ENCODE peak calls at places on chromosomes 5 and 9, in nine cellular contexts. K is GM23248, V is GM12865, E is neural progenitor cell, R is AG04449, C is kidney, O is lower lobe of right lung, P is IMR-90, F is heart left ventricle. W is an unnamed sample.

GRCh38 chr5:100430268-100430900 is 104.8 kb upstream of the FAM174A start:
- DNase-seq in C (no peak), R (no peak), E (peak; percentile 58), F (peak; percentile 25), O (peak; percentile 43), V (peak; percentile 58), P (peak; percentile 30), K (peak; percentile 67), W (peak; percentile 59)

GRCh38 chr5:179906795-179907569 is 715 bp downstream of the TBC1D9B start:
- DNase-seq in O (peak; percentile 60), K (peak; percentile 60), P (peak; percentile 7), E (peak; percentile 69), C (peak; percentile 82), F (no peak), R (no peak), V (peak; percentile 35), W (peak; percentile 23)

GRCh38 chr9:79196606-79197005 is 375.2 kb upstream of the TLE4 start:
- DNase-seq in V (no peak), R (no peak), C (no peak), P (peak; percentile 69), O (no peak), E (no peak), K (peak; percentile 67), F (no peak), W (peak; percentile 32)

GRCh38 chr5:55538621-55539020 is 3.9 kb upstream of the PLPP1 start:
- DNase-seq in R (no peak), E (no peak), K (peak; percentile 19), F (no peak), P (no peak), O (no peak), V (peak; percentile 59), C (no peak), W (no peak)

GRCh38 chr5:66958126-66958983 is 238.2 kb downstream of the CD180 start:
- DNase-seq in K (peak; percentile 81), P (peak; percentile 80), E (no peak), O (no peak), V (no peak), C (no peak), F (no peak), R (no peak), W (peak; percentile 81)

GRCh38 chr9:2800385-2801179 is 43.3 kb downstream of the PUM3 start:
- DNase-seq in F (no peak), R (no peak), K (peak; percentile 29), C (no peak), O (no peak), E (peak; percentile 57), P (peak; percentile 36), V (no peak), W (peak; percentile 56)

GRCh38 chr9:126989847-126990821 is 75.6 kb downstream of the RALGPS1 start:
- DNase-seq in C (peak; percentile 82), E (peak; percentile 13), R (no peak), V (no peak), F (peak; percentile 79), P (no peak), O (no peak), K (no peak), W (peak; percentile 64)

GRCh38 chr9:91089405-91090131 is 272.1 kb downstream of the AUH start:
- DNase-seq in O (no peak), K (peak; percentile 67), P (peak; percentile 73), V (peak; percentile 33), R (no peak), F (peak; percentile 40), E (peak; percentile 28), C (no peak), W (peak; percentile 80)

GRCh38 chr9:134785325-134786108 is 95.1 kb upstream of the FCN2 start:
- DNase-seq in R (no peak), P (no peak), E (no peak), O (no peak), F (peak; percentile 49), V (no peak), C (no peak), K (peak; percentile 35), W (peak; percentile 54)

GRCh38 chr5:142697846-142698245 is 12.0 kb upstream of the FGF1 start:
- DNase-seq in E (no peak), R (no peak), O (no peak), V (no peak), K (peak; percentile 55), P (peak; percentile 51), C (no peak), F (peak; percentile 82), W (peak; percentile 80)

GRCh38 chr9:69090140-69090750 is 54.7 kb downstream of the FXN start:
- DNase-seq in F (no peak), E (peak; percentile 14), K (no peak), P (no peak), O (no peak), V (no peak), R (no peak), C (no peak), W (no peak)

GRCh38 chr9:107683566-107683965 is 194.0 kb upstream of the KLF4 start:
- DNase-seq in E (no peak), R (no peak), P (no peak), K (no peak), C (no peak), O (no peak), F (peak; percentile 27), V (no peak), W (no peak)

GRCh38 chr9:134724231-134724911 is 82.8 kb downstream of the COL5A1 start:
- DNase-seq in P (peak; percentile 55), V (no peak), R (no peak), C (no peak), K (peak; percentile 66), O (no peak), E (no peak), F (peak; percentile 43), W (peak; percentile 32)

GRCh38 chr9:83106272-83106671 is 43.3 kb upstream of the RASEF start:
- DNase-seq in F (no peak), C (no peak), P (no peak), O (no peak), K (no peak), E (no peak), V (no peak), R (no peak), W (no peak)

GRCh38 chr5:69007726-69008368 is 86.0 kb upstream of the SLC30A5 start:
- DNase-seq in R (no peak), K (peak; percentile 53), C (peak; percentile 69), E (peak; percentile 80), F (peak; percentile 39), O (no peak), V (peak; percentile 83), P (peak; percentile 30), W (peak; percentile 64)

GRCh38 chr5:149372041-149372805 is 6.9 kb downstream of the IL17B start:
- DNase-seq in E (no peak), R (no peak), K (no peak), F (no peak), V (no peak), O (no peak), P (no peak), C (no peak), W (no peak)

GRCh38 chr5:92544042-92544441 is 1037.0 kb downstream of the NR2F1-AS1 start:
- DNase-seq in K (peak; percentile 42), R (peak; percentile 36), F (no peak), V (no peak), C (no peak), O (no peak), P (no peak), E (no peak), W (peak; percentile 45)

GRCh38 chr5:123514615-123515355 is 2.8 kb downstream of the CSNK1G3 start:
- DNase-seq in V (no peak), C (no peak), O (no peak), F (no peak), R (no peak), E (peak; percentile 7), P (no peak), K (peak; percentile 34), W (no peak)

GRCh38 chr5:109585012-109585599 is 104.6 kb upstream of the MAN2A1 start:
- DNase-seq in K (peak; percentile 56), V (no peak), O (no peak), E (no peak), R (peak; percentile 12), C (no peak), F (no peak), P (no peak), W (peak; percentile 63)

GRCh38 chr5:5198111-5198510 is 58.0 kb downstream of the ADAMTS16 start:
- DNase-seq in F (no peak), R (no peak), K (peak; percentile 39), P (no peak), E (no peak), C (no peak), V (no peak), O (no peak), W (no peak)

GRCh38 chr9:99031319-99031718 is 73.6 kb upstream of the TGFBR1 start:
- DNase-seq in E (no peak), O (no peak), V (no peak), P (no peak), R (no peak), K (no peak), C (no peak), F (no peak), W (no peak)

GRCh38 chr5:180074462-180074861 is 2.9 kb upstream of the RNF130 start:
- DNase-seq in V (no peak), C (no peak), O (no peak), P (peak; percentile 49), E (no peak), F (no peak), K (no peak), R (no peak), W (no peak)

GRCh38 chr9:136002215-136002614 is 41.0 kb upstream of the UBAC1 start:
- DNase-seq in K (no peak), C (no peak), P (no peak), E (no peak), V (no peak), R (no peak), F (no peak), O (no peak), W (no peak)
- H3K4me3 ChIP-seq in K (no peak overlapping the region), C (no peak overlapping the region), P (no peak overlapping the region), E (no peak overlapping the region), V (no peak overlapping the region), R (no peak overlapping the region), F (no peak overlapping the region), O (no peak overlapping the region), W (no peak overlapping the region)

DNA sequence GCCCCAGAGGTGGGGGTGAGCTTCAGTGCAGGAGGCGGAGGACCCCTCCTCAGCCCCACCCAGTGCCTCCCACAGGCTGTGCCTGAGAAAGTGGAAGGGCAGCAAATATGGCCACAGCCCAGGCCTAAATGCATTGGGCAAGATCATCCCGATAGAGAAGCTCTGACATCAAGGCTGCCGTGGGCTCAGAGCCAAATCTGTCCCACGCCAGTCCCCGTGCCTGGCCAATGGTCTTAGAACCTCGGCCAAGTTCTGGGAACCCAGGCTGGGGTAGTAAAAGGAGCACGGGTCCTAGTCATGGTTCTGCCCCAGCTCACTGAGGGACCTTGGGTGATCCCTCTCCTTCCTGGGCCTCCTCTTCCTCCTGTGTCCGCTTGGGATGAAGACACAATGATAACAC is 27.7 kb upstream of the TNIP1 start:
- DNase-seq in P (no peak), V (no peak), C (no peak), R (no peak), O (no peak), E (no peak), K (peak; percentile 35), F (peak; percentile 44), W (peak; percentile 21)
- H3K4me3 ChIP-seq in P (no peak overlapping the region), V (no peak overlapping the region), C (no peak overlapping the region), R (no peak overlapping the region), O (no peak overlapping the region), E (no peak overlapping the region), K (no peak overlapping the region), F (no peak overlapping the region), W (no peak overlapping the region)

GRCh38 chr9:129415031-129415953 is 205.6 kb downstream of the C9orf50 start:
- DNase-seq in P (no peak), F (no peak), C (no peak), E (no peak), V (no peak), K (no peak), O (no peak), R (no peak), W (no peak)
- H3K4me3 ChIP-seq in P (no peak overlapping the region), F (no peak overlapping the region), C (no peak overlapping the region), E (no peak overlapping the region), V (no peak overlapping the region), K (no peak overlapping the region), O (no peak overlapping the region), R (no peak overlapping the region), W (no peak overlapping the region)

GRCh38 chr5:40799248-40799647 is 1.1 kb upstream of the PRKAA1 start:
- DNase-seq in O (no peak), R (no peak), P (peak; percentile 33), K (peak; percentile 21), F (no peak), E (no peak), V (no peak), C (no peak), W (peak; percentile 32)
- H3K4me3 ChIP-seq in O (peak overlapping the region; percentile 96), R (peak overlapping the region; percentile 97), P (peak overlapping the region; percentile 85), K (peak overlapping the region; percentile 97), F (no peak overlapping the region), E (peak overlapping the region; percentile 81), V (no peak overlapping the region), C (no peak overlapping the region), W (peak overlapping the region; percentile 65)